ENCODE peak calls at places on chromosomes 2 and 18, in eight cellular contexts. G is upper lobe of right lung, T is AG04450, J is A549, I is AG09309, W is OCI-LY7, R is PC-3, O is GM23338. E is an unnamed sample.

GRCh38 chr2:33166287-33166881 is 219.6 kb downstream of the LTBP1 start:
- DNase-seq in G (no peak), J (no peak), O (no peak), I (peak; percentile 68), T (no peak), W (no peak), R (no peak), E (no peak)

GRCh38 chr2:236063994-236064393 is 104.2 kb downstream of the GBX2 start:
- DNase-seq in G (peak; percentile 16), W (no peak), I (no peak), R (no peak), T (no peak), O (no peak), J (no peak), E (no peak)

GRCh38 chr2:191566347-191566746 is 111.6 kb upstream of the NABP1 start:
- DNase-seq in O (peak; percentile 93), T (peak; percentile 26), R (peak; percentile 92), J (peak; percentile 61), G (no peak), I (no peak), W (peak; percentile 67), E (no peak)

GRCh38 chr2:86788881-86789686 is 1.6 kb downstream of the CD8A start:
- DNase-seq in W (no peak), I (no peak), G (no peak), J (no peak), O (peak; percentile 81), R (no peak), T (no peak), E (no peak)

GRCh38 chr2:191312662-191313061 is 67.5 kb downstream of the MYO1B start:
- DNase-seq in I (no peak), O (no peak), R (no peak), W (no peak), J (no peak), G (no peak), T (no peak), E (no peak)

GRCh38 chr2:190863946-190864345 is 16.7 kb upstream of the GLS start:
- DNase-seq in W (no peak), I (no peak), G (no peak), O (no peak), R (no peak), T (no peak), J (no peak), E (no peak)

GRCh38 chr2:102284611-102285010 is 26.8 kb upstream of the IL1RL1 start:
- DNase-seq in J (no peak), O (no peak), I (no peak), G (no peak), W (no peak), R (peak; percentile 62), T (no peak), E (no peak)

GRCh38 chr18:77131652-77132368 is 773 bp downstream of the MBP start:
- DNase-seq in R (peak; percentile 45), T (no peak), I (no peak), J (no peak), W (peak; percentile 34), G (peak; percentile 91), O (peak; percentile 51), E (no peak)

GRCh38 chr2:181766129-181766528 is 85.8 kb upstream of the NEUROD1 start:
- DNase-seq in W (no peak), O (no peak), T (no peak), J (no peak), R (peak; percentile 46), I (no peak), G (no peak), E (no peak)

GRCh38 chr2:10847008-10847407 is 34.4 kb upstream of the PDIA6 start:
- DNase-seq in J (no peak), I (no peak), W (no peak), T (no peak), G (no peak), R (no peak), O (no peak), E (no peak)

GRCh38 chr18:22860807-22861206 is 72.3 kb upstream of the RBBP8 start:
- DNase-seq in I (no peak), R (no peak), O (no peak), G (no peak), W (no peak), J (no peak), T (no peak), E (no peak)

GRCh38 chr18:3649135-3649558 is 199.2 kb downstream of the TGIF1 start:
- DNase-seq in O (no peak), R (no peak), W (no peak), I (no peak), G (no peak), T (no peak), J (no peak), E (no peak)

GRCh38 chr18:77209587-77209986 is 40.1 kb upstream of the GALR1 start:
- DNase-seq in W (no peak), O (no peak), I (no peak), T (peak; percentile 26), R (peak; percentile 79), G (no peak), J (no peak), E (no peak)

GRCh38 chr2:203936535-203936934 is at the start of gene ICOS:
- DNase-seq in T (no peak), O (no peak), R (no peak), I (no peak), J (no peak), G (no peak), W (no peak), E (no peak)

GRCh38 chr2:227933891-227934290 is 62.5 kb downstream of the DAW1 start:
- DNase-seq in I (no peak), W (no peak), J (no peak), G (no peak), O (no peak), T (no peak), R (no peak), E (peak; percentile 24)

GRCh38 chr2:190214434-190215194 is 105.0 kb downstream of the HIBCH start:
- DNase-seq in O (peak; percentile 42), T (no peak), W (no peak), G (no peak), J (no peak), R (no peak), I (no peak), E (no peak)

GRCh38 chr2:102386867-102387541 is 31.4 kb downstream of the IL18R1 start:
- DNase-seq in O (no peak), T (no peak), G (no peak), J (no peak), R (no peak), W (no peak), I (no peak), E (no peak)

GRCh38 chr2:203534486-203535077 is 519 bp downstream of the RAPH1 start:
- DNase-seq in J (peak; percentile 31), W (peak; percentile 67), R (peak; percentile 12), O (no peak), T (no peak), G (no peak), I (no peak), E (no peak)

GRCh38 chr2:102025583-102026267 is 34.0 kb downstream of the IL1R2 start:
- DNase-seq in W (no peak), G (no peak), R (no peak), I (no peak), J (no peak), T (no peak), O (no peak), E (no peak)

GRCh38 chr18:33577688-33578370 is at the start of gene ASXL3:
- DNase-seq in W (peak; percentile 23), J (no peak), G (peak; percentile 65), I (no peak), T (no peak), O (peak; percentile 67), R (no peak), E (no peak)

DNA sequence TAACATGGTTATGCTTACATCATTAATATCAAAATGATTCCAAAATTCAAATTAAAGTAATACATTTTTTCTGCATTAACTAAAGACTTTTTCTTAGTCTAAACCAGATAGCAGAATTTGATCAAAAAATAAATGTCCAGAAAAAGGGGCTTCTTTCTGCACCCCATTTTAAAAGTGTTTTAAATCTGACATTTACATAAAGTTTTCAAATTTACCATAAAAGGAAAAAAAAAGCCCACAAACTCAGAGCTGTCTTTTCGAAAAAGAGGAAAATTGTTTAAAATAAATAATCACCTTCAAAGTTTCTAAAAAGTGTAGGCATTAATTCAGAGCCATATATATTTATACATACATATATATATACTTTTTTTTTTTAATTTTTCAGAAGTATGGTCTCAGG is 1.5 kb downstream of the FASTKD1 start:
- DNase-seq in I (no peak), T (no peak), O (no peak), G (no peak), W (no peak), J (no peak), R (no peak), E (no peak)
- H3K4me3 ChIP-seq in I (no peak overlapping the region), T (no peak overlapping the region), O (peak overlapping the region; percentile 3), G (no peak overlapping the region), W (peak overlapping the region; percentile 92), J (peak overlapping the region; percentile 83), R (peak overlapping the region; percentile 73), E (no peak overlapping the region)

GRCh38 chr2:138121769-138122661 is 157.7 kb downstream of the HNMT start:
- DNase-seq in O (no peak), J (no peak), R (peak; percentile 61), I (no peak), T (no peak), G (no peak), W (no peak), E (peak; percentile 2)
- H3K4me3 ChIP-seq in O (no peak overlapping the region), J (no peak overlapping the region), R (no peak overlapping the region), I (no peak overlapping the region), T (no peak overlapping the region), G (no peak overlapping the region), W (no peak overlapping the region), E (no peak overlapping the region)

DNA sequence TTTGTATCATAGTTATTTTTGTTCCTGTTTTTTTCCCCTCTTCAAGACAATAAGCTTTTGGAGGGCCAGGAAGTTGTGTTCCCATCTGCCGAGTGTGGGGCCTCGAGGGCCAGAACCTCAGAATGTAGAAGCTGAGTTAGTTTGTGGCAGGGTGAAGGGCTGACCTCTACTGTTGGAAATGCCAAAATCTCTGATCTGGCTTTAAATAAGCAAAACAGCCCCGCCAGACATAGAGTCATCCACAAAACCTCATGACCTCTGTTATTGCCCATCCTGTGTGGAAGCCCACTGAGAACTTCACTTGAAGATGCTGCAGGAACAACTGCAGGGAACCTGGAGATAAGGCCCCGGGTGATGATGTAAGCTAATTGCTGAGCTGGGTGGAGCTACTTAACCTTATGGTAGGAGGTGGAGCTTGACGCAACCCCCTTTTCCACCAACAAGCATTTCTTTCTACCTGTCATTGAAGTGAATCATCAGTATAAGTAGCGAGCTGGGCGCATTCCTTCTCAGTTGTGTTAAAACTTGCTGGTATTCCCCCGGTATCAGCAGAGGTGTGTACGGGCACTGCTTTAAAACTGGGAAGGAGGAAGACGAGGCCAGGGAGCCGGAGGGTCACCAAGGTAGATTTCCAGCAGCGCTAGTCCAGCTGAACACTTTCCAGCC is 177.2 kb downstream of the NEDD4L start:
- DNase-seq in O (peak; percentile 72), G (no peak), I (no peak), J (peak; percentile 71), W (no peak), T (no peak), R (peak; percentile 96), E (peak; percentile 91)
- H3K4me3 ChIP-seq in O (no peak overlapping the region), G (peak overlapping the region; percentile 44), I (no peak overlapping the region), J (peak overlapping the region; percentile 45), W (no peak overlapping the region), T (no peak overlapping the region), R (peak overlapping the region; percentile 93), E (peak overlapping the region; percentile 61)

DNA sequence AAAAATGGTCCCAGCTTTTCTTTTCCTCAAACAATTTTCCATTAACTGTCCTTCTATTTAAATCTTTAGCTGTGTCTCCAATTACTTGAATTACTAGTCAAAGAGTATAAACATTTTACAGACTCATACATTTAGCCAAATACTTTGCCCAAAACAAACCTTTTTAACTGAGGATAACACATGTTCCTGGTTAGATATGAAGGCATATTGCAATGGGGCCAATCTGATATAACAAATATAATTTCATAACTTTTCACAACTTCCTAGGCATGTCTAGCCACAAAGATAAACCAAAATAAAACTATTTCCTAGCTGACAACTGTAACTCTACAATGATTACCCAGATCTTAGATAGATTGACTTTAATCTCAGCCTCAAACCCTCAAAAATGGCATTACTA is 247.5 kb upstream of the ZNF521 start:
- DNase-seq in R (no peak), W (no peak), J (no peak), G (no peak), T (no peak), I (no peak), O (no peak), E (no peak)
- H3K4me3 ChIP-seq in R (no peak overlapping the region), W (no peak overlapping the region), J (no peak overlapping the region), G (no peak overlapping the region), T (no peak overlapping the region), I (no peak overlapping the region), O (no peak overlapping the region), E (no peak overlapping the region)

E was measured in retinal pigment epithelial cell.